ENCODE peak calls at places on chromosomes 11 and 22, in seven cellular contexts. One of them, this sample, is unnamed.

GRCh38 chr11:132874638-132875037 is 657.7 kb downstream of the OPCML start:
- DNase-seq in activated CD4-positive, alpha-beta T cell treated with anti-CD3 and anti-CD28 coated beads for 36 hours: no peak
- DNase-seq in A673: no peak
- DNase-seq in neural progenitor cell: no peak
- DNase-seq in stimulated activated naive B cell treated with anti-CD40 and anti-IgM and Interleukin-4, amounts not matched to agents 10 μg/mL and 1 μg/mL and 100 μg/mL, for 72 hours: no peak
- DNase-seq in T-helper 2 cell: no peak
- DNase-seq in stimulated activated CD4-positive, alpha-beta T cell treated with anti-CD3 and anti-CD28 coated beads, Interleukin-2, amount 100 ng/mL, for 24 hours: no peak
- DNase-seq in this sample: peak; percentile 67

GRCh38 chr22:28955817-28956216 is 72.4 kb downstream of the ZNRF3 start:
- DNase-seq in stimulated activated naive B cell treated with anti-CD40 and anti-IgM and Interleukin-4, amounts not matched to agents 10 μg/mL and 1 μg/mL and 100 μg/mL, for 72 hours: peak; percentile 57
- DNase-seq in activated CD4-positive, alpha-beta T cell treated with anti-CD3 and anti-CD28 coated beads for 36 hours: peak; percentile 92
- DNase-seq in T-helper 2 cell: peak; percentile 91
- DNase-seq in stimulated activated CD4-positive, alpha-beta T cell treated with anti-CD3 and anti-CD28 coated beads, Interleukin-2, amount 100 ng/mL, for 24 hours: peak; percentile 80
- DNase-seq in A673: no peak
- DNase-seq in neural progenitor cell: no peak
- DNase-seq in this sample: no peak

GRCh38 chr11:110479445-110480101 is 49.8 kb downstream of the FDX1 start:
- DNase-seq in A673: peak; percentile 64
- DNase-seq in stimulated activated CD4-positive, alpha-beta T cell treated with anti-CD3 and anti-CD28 coated beads, Interleukin-2, amount 100 ng/mL, for 24 hours: no peak
- DNase-seq in stimulated activated naive B cell treated with anti-CD40 and anti-IgM and Interleukin-4, amounts not matched to agents 10 μg/mL and 1 μg/mL and 100 μg/mL, for 72 hours: no peak
- DNase-seq in activated CD4-positive, alpha-beta T cell treated with anti-CD3 and anti-CD28 coated beads for 36 hours: no peak
- DNase-seq in T-helper 2 cell: no peak
- DNase-seq in neural progenitor cell: no peak
- DNase-seq in this sample: peak; percentile 72

GRCh38 chr22:36767035-36767775 is 8.7 kb downstream of the IFT27 start:
- DNase-seq in activated CD4-positive, alpha-beta T cell treated with anti-CD3 and anti-CD28 coated beads for 36 hours: no peak
- DNase-seq in stimulated activated CD4-positive, alpha-beta T cell treated with anti-CD3 and anti-CD28 coated beads, Interleukin-2, amount 100 ng/mL, for 24 hours: no peak
- DNase-seq in A673: no peak
- DNase-seq in T-helper 2 cell: no peak
- DNase-seq in neural progenitor cell: no peak
- DNase-seq in stimulated activated naive B cell treated with anti-CD40 and anti-IgM and Interleukin-4, amounts not matched to agents 10 μg/mL and 1 μg/mL and 100 μg/mL, for 72 hours: no peak
- DNase-seq in this sample: no peak

GRCh38 chr11:9527481-9528140 is 45.9 kb upstream of the WEE1 start:
- DNase-seq in stimulated activated naive B cell treated with anti-CD40 and anti-IgM and Interleukin-4, amounts not matched to agents 10 μg/mL and 1 μg/mL and 100 μg/mL, for 72 hours: no peak
- DNase-seq in stimulated activated CD4-positive, alpha-beta T cell treated with anti-CD3 and anti-CD28 coated beads, Interleukin-2, amount 100 ng/mL, for 24 hours: no peak
- DNase-seq in activated CD4-positive, alpha-beta T cell treated with anti-CD3 and anti-CD28 coated beads for 36 hours: no peak
- DNase-seq in A673: no peak
- DNase-seq in T-helper 2 cell: no peak
- DNase-seq in neural progenitor cell: no peak
- DNase-seq in this sample: peak; percentile 78

GRCh38 chr11:105611414-105611813 is 1.5 kb downstream of the GRIA4 start:
- DNase-seq in A673: no peak
- DNase-seq in stimulated activated CD4-positive, alpha-beta T cell treated with anti-CD3 and anti-CD28 coated beads, Interleukin-2, amount 100 ng/mL, for 24 hours: no peak
- DNase-seq in neural progenitor cell: no peak
- DNase-seq in stimulated activated naive B cell treated with anti-CD40 and anti-IgM and Interleukin-4, amounts not matched to agents 10 μg/mL and 1 μg/mL and 100 μg/mL, for 72 hours: no peak
- DNase-seq in T-helper 2 cell: no peak
- DNase-seq in activated CD4-positive, alpha-beta T cell treated with anti-CD3 and anti-CD28 coated beads for 36 hours: no peak
- DNase-seq in this sample: no peak

GRCh38 chr11:106159846-106160245 is 82.4 kb downstream of the AASDHPPT start:
- DNase-seq in neural progenitor cell: no peak
- DNase-seq in A673: no peak
- DNase-seq in T-helper 2 cell: no peak
- DNase-seq in activated CD4-positive, alpha-beta T cell treated with anti-CD3 and anti-CD28 coated beads for 36 hours: no peak
- DNase-seq in stimulated activated CD4-positive, alpha-beta T cell treated with anti-CD3 and anti-CD28 coated beads, Interleukin-2, amount 100 ng/mL, for 24 hours: no peak
- DNase-seq in stimulated activated naive B cell treated with anti-CD40 and anti-IgM and Interleukin-4, amounts not matched to agents 10 μg/mL and 1 μg/mL and 100 μg/mL, for 72 hours: no peak
- DNase-seq in this sample: peak; percentile 19

GRCh38 chr11:128733440-128734115 is 39.7 kb downstream of the FLI1 start:
- DNase-seq in stimulated activated CD4-positive, alpha-beta T cell treated with anti-CD3 and anti-CD28 coated beads, Interleukin-2, amount 100 ng/mL, for 24 hours: no peak
- DNase-seq in stimulated activated naive B cell treated with anti-CD40 and anti-IgM and Interleukin-4, amounts not matched to agents 10 μg/mL and 1 μg/mL and 100 μg/mL, for 72 hours: no peak
- DNase-seq in T-helper 2 cell: no peak
- DNase-seq in A673: no peak
- DNase-seq in activated CD4-positive, alpha-beta T cell treated with anti-CD3 and anti-CD28 coated beads for 36 hours: peak; percentile 61
- DNase-seq in neural progenitor cell: peak; percentile 81
- DNase-seq in this sample: peak; percentile 70

GRCh38 chr11:2912498-2912897 is 16.7 kb downstream of the PHLDA2 start:
- DNase-seq in A673: peak; percentile 79
- DNase-seq in stimulated activated CD4-positive, alpha-beta T cell treated with anti-CD3 and anti-CD28 coated beads, Interleukin-2, amount 100 ng/mL, for 24 hours: no peak
- DNase-seq in neural progenitor cell: no peak
- DNase-seq in stimulated activated naive B cell treated with anti-CD40 and anti-IgM and Interleukin-4, amounts not matched to agents 10 μg/mL and 1 μg/mL and 100 μg/mL, for 72 hours: no peak
- DNase-seq in T-helper 2 cell: no peak
- DNase-seq in activated CD4-positive, alpha-beta T cell treated with anti-CD3 and anti-CD28 coated beads for 36 hours: no peak
- DNase-seq in this sample: peak; percentile 77

GRCh38 chr11:72781063-72781312 is 12.9 kb downstream of the STARD10 start:
- DNase-seq in stimulated activated naive B cell treated with anti-CD40 and anti-IgM and Interleukin-4, amounts not matched to agents 10 μg/mL and 1 μg/mL and 100 μg/mL, for 72 hours: no peak
- DNase-seq in stimulated activated CD4-positive, alpha-beta T cell treated with anti-CD3 and anti-CD28 coated beads, Interleukin-2, amount 100 ng/mL, for 24 hours: no peak
- DNase-seq in A673: no peak
- DNase-seq in neural progenitor cell: no peak
- DNase-seq in T-helper 2 cell: no peak
- DNase-seq in activated CD4-positive, alpha-beta T cell treated with anti-CD3 and anti-CD28 coated beads for 36 hours: no peak
- DNase-seq in this sample: no peak

GRCh38 chr11:129291556-129291955 is 84.1 kb upstream of the BARX2 start:
- DNase-seq in T-helper 2 cell: no peak
- DNase-seq in A673: no peak
- DNase-seq in stimulated activated CD4-positive, alpha-beta T cell treated with anti-CD3 and anti-CD28 coated beads, Interleukin-2, amount 100 ng/mL, for 24 hours: no peak
- DNase-seq in stimulated activated naive B cell treated with anti-CD40 and anti-IgM and Interleukin-4, amounts not matched to agents 10 μg/mL and 1 μg/mL and 100 μg/mL, for 72 hours: no peak
- DNase-seq in activated CD4-positive, alpha-beta T cell treated with anti-CD3 and anti-CD28 coated beads for 36 hours: no peak
- DNase-seq in neural progenitor cell: peak; percentile 64
- DNase-seq in this sample: no peak

GRCh38 chr11:110973401-110973980 is 261.3 kb upstream of the ARHGAP20 start:
- DNase-seq in A673: peak; percentile 53
- DNase-seq in stimulated activated CD4-positive, alpha-beta T cell treated with anti-CD3 and anti-CD28 coated beads, Interleukin-2, amount 100 ng/mL, for 24 hours: no peak
- DNase-seq in neural progenitor cell: no peak
- DNase-seq in stimulated activated naive B cell treated with anti-CD40 and anti-IgM and Interleukin-4, amounts not matched to agents 10 μg/mL and 1 μg/mL and 100 μg/mL, for 72 hours: no peak
- DNase-seq in activated CD4-positive, alpha-beta T cell treated with anti-CD3 and anti-CD28 coated beads for 36 hours: no peak
- DNase-seq in T-helper 2 cell: no peak
- DNase-seq in this sample: peak; percentile 37

GRCh38 chr22:36775589-36775965 is 342 bp downstream of the IFT27 start:
- DNase-seq in neural progenitor cell: peak; percentile 69
- DNase-seq in stimulated activated CD4-positive, alpha-beta T cell treated with anti-CD3 and anti-CD28 coated beads, Interleukin-2, amount 100 ng/mL, for 24 hours: peak; percentile 33
- DNase-seq in T-helper 2 cell: no peak
- DNase-seq in A673: peak; percentile 12
- DNase-seq in activated CD4-positive, alpha-beta T cell treated with anti-CD3 and anti-CD28 coated beads for 36 hours: peak; percentile 63
- DNase-seq in stimulated activated naive B cell treated with anti-CD40 and anti-IgM and Interleukin-4, amounts not matched to agents 10 μg/mL and 1 μg/mL and 100 μg/mL, for 72 hours: peak; percentile 16
- DNase-seq in this sample: peak; percentile 22

GRCh38 chr22:20211997-20212753 is 55.9 kb downstream of the RTN4R start:
- DNase-seq in activated CD4-positive, alpha-beta T cell treated with anti-CD3 and anti-CD28 coated beads for 36 hours: no peak
- DNase-seq in neural progenitor cell: no peak
- DNase-seq in T-helper 2 cell: no peak
- DNase-seq in A673: peak; percentile 91
- DNase-seq in stimulated activated CD4-positive, alpha-beta T cell treated with anti-CD3 and anti-CD28 coated beads, Interleukin-2, amount 100 ng/mL, for 24 hours: no peak
- DNase-seq in stimulated activated naive B cell treated with anti-CD40 and anti-IgM and Interleukin-4, amounts not matched to agents 10 μg/mL and 1 μg/mL and 100 μg/mL, for 72 hours: no peak
- DNase-seq in this sample: peak; percentile 23

GRCh38 chr11:79397252-79397651 is 43.6 kb downstream of the TENM4 start:
- DNase-seq in stimulated activated naive B cell treated with anti-CD40 and anti-IgM and Interleukin-4, amounts not matched to agents 10 μg/mL and 1 μg/mL and 100 μg/mL, for 72 hours: no peak
- DNase-seq in activated CD4-positive, alpha-beta T cell treated with anti-CD3 and anti-CD28 coated beads for 36 hours: no peak
- DNase-seq in stimulated activated CD4-positive, alpha-beta T cell treated with anti-CD3 and anti-CD28 coated beads, Interleukin-2, amount 100 ng/mL, for 24 hours: no peak
- DNase-seq in A673: no peak
- DNase-seq in neural progenitor cell: no peak
- DNase-seq in T-helper 2 cell: no peak
- DNase-seq in this sample: no peak

GRCh38 chr11:86755196-86755595 is 45.1 kb upstream of the PRSS23 start:
- DNase-seq in stimulated activated naive B cell treated with anti-CD40 and anti-IgM and Interleukin-4, amounts not matched to agents 10 μg/mL and 1 μg/mL and 100 μg/mL, for 72 hours: no peak
- DNase-seq in stimulated activated CD4-positive, alpha-beta T cell treated with anti-CD3 and anti-CD28 coated beads, Interleukin-2, amount 100 ng/mL, for 24 hours: no peak
- DNase-seq in neural progenitor cell: no peak
- DNase-seq in activated CD4-positive, alpha-beta T cell treated with anti-CD3 and anti-CD28 coated beads for 36 hours: no peak
- DNase-seq in T-helper 2 cell: no peak
- DNase-seq in A673: no peak
- DNase-seq in this sample: no peak

GRCh38 chr11:126487711-126488110 is 132.2 kb downstream of the ST3GAL4 start:
- DNase-seq in stimulated activated naive B cell treated with anti-CD40 and anti-IgM and Interleukin-4, amounts not matched to agents 10 μg/mL and 1 μg/mL and 100 μg/mL, for 72 hours: no peak
- DNase-seq in neural progenitor cell: no peak
- DNase-seq in activated CD4-positive, alpha-beta T cell treated with anti-CD3 and anti-CD28 coated beads for 36 hours: no peak
- DNase-seq in stimulated activated CD4-positive, alpha-beta T cell treated with anti-CD3 and anti-CD28 coated beads, Interleukin-2, amount 100 ng/mL, for 24 hours: no peak
- DNase-seq in A673: no peak
- DNase-seq in T-helper 2 cell: no peak
- DNase-seq in this sample: no peak

GRCh38 chr11:2524446-2525165 is 79.8 kb downstream of the KCNQ1 start:
- DNase-seq in stimulated activated naive B cell treated with anti-CD40 and anti-IgM and Interleukin-4, amounts not matched to agents 10 μg/mL and 1 μg/mL and 100 μg/mL, for 72 hours: no peak
- DNase-seq in stimulated activated CD4-positive, alpha-beta T cell treated with anti-CD3 and anti-CD28 coated beads, Interleukin-2, amount 100 ng/mL, for 24 hours: no peak
- DNase-seq in T-helper 2 cell: no peak
- DNase-seq in activated CD4-positive, alpha-beta T cell treated with anti-CD3 and anti-CD28 coated beads for 36 hours: peak; percentile 2
- DNase-seq in A673: no peak
- DNase-seq in neural progenitor cell: no peak
- DNase-seq in this sample: no peak

GRCh38 chr22:37231406-37232139 is 12.5 kb downstream of the RAC2 start:
- DNase-seq in T-helper 2 cell: peak; percentile 61
- DNase-seq in neural progenitor cell: no peak
- DNase-seq in stimulated activated naive B cell treated with anti-CD40 and anti-IgM and Interleukin-4, amounts not matched to agents 10 μg/mL and 1 μg/mL and 100 μg/mL, for 72 hours: no peak
- DNase-seq in A673: no peak
- DNase-seq in stimulated activated CD4-positive, alpha-beta T cell treated with anti-CD3 and anti-CD28 coated beads, Interleukin-2, amount 100 ng/mL, for 24 hours: peak; percentile 55
- DNase-seq in activated CD4-positive, alpha-beta T cell treated with anti-CD3 and anti-CD28 coated beads for 36 hours: peak; percentile 82
- DNase-seq in this sample: no peak

GRCh38 chr11:30360741-30361140 is 37.8 kb downstream of the ARL14EP start:
- DNase-seq in A673: no peak
- DNase-seq in activated CD4-positive, alpha-beta T cell treated with anti-CD3 and anti-CD28 coated beads for 36 hours: no peak
- DNase-seq in neural progenitor cell: no peak
- DNase-seq in stimulated activated naive B cell treated with anti-CD40 and anti-IgM and Interleukin-4, amounts not matched to agents 10 μg/mL and 1 μg/mL and 100 μg/mL, for 72 hours: no peak
- DNase-seq in T-helper 2 cell: no peak
- DNase-seq in stimulated activated CD4-positive, alpha-beta T cell treated with anti-CD3 and anti-CD28 coated beads, Interleukin-2, amount 100 ng/mL, for 24 hours: no peak
- DNase-seq in this sample: no peak